ENCODE peak calls at places on chromosomes 16 and 17, in four cellular contexts. L is breast epithelium, C is upper lobe of left lung, M is spleen. T is an unnamed sample.
A peak's percentile ranks its signal among the peaks of the same experiment; 100 is the strongest.

GRCh38 chr17:19370493-19370960 is 7.8 kb upstream of the MAPK7 start:
- DNase-seq in L (peak; percentile 48), C (no peak), M (peak; percentile 86), T (peak; percentile 75)

GRCh38 chr17:4160294-4160859 is 17.4 kb downstream of the CYB5D2 start:
- DNase-seq in L (no peak), C (no peak), M (no peak), T (no peak)

GRCh38 chr17:56948491-56948890 is 12.4 kb downstream of the COIL start:
- DNase-seq in L (no peak), C (no peak), M (no peak), T (no peak)

GRCh38 chr16:85894266-85894665 is 4.7 kb upstream of the IRF8 start:
- DNase-seq in L (no peak), C (no peak), M (no peak), T (no peak)

GRCh38 chr17:81291662-81292061 is 3.4 kb downstream of the SLC38A10 start:
- DNase-seq in L (peak; percentile 75), C (peak; percentile 86), M (peak; percentile 91), T (peak; percentile 85)

GRCh38 chr17:2885751-2886150 is 89.5 kb downstream of the RAP1GAP2 start:
- DNase-seq in L (no peak), C (no peak), M (no peak), T (no peak)

GRCh38 chr17:40419559-40420331 is 2.0 kb upstream of the TOP2A start:
- DNase-seq in L (no peak), C (no peak), M (no peak), T (no peak)

GRCh38 chr17:80942360-80943345 is 49.0 kb upstream of the CHMP6 start:
- DNase-seq in L (peak; percentile 91), C (peak; percentile 98), M (peak; percentile 79), T (peak; percentile 99)

GRCh38 chr17:73657473-73658116 is 13.3 kb upstream of the SDK2 start:
- DNase-seq in L (no peak), C (no peak), M (no peak), T (no peak)

GRCh38 chr16:21172650-21173049 is 14.2 kb downstream of the LDAF1 start:
- DNase-seq in L (no peak), C (no peak), M (no peak), T (no peak)

GRCh38 chr17:74522381-74523090 is 8.7 kb downstream of the CD300LB start:
- DNase-seq in L (peak; percentile 44), C (peak; percentile 27), M (peak; percentile 75), T (no peak)

GRCh38 chr16:24568392-24568791 is 29.0 kb downstream of the RBBP6 start:
- DNase-seq in L (no peak), C (no peak), M (no peak), T (no peak)

GRCh38 chr17:34760931-34761500 is 181.6 kb downstream of the TMEM132E start:
- DNase-seq in L (no peak), C (no peak), M (no peak), T (peak; percentile 47)

GRCh38 chr16:50665128-50665878 is 15.8 kb downstream of the SNX20 start:
- DNase-seq in L (peak; percentile 79), C (peak; percentile 91), M (peak; percentile 93), T (peak; percentile 86)

GRCh38 chr17:45431531-45432404 is 902 bp downstream of the ARHGAP27 start:
- DNase-seq in L (peak; percentile 84), C (peak; percentile 96), M (peak; percentile 96), T (no peak)

GRCh38 chr17:81513669-81514484 is 1.3 kb upstream of the ACTG1 start:
- DNase-seq in L (peak; percentile 75), C (peak; percentile 92), M (peak; percentile 92), T (peak; percentile 83)

GRCh38 chr17:30827082-30827481 is 2.6 kb upstream of the CRLF3 start:
- DNase-seq in L (no peak), C (no peak), M (no peak), T (no peak)

GRCh38 chr17:74512624-74513084 is 18.6 kb downstream of the CD300LB start:
- DNase-seq in L (peak; percentile 37), C (no peak), M (no peak), T (no peak)

GRCh38 chr17:74807925-74808324 is 31.8 kb upstream of the NAT9 start:
- DNase-seq in L (no peak), C (no peak), M (no peak), T (no peak)

GRCh38 chr16:15493416-15494181 is 59.2 kb downstream of the BMERB1 start:
- DNase-seq in L (no peak), C (no peak), M (no peak), T (no peak)

GRCh38 chr17:68344701-68345136 is 53.4 kb downstream of the ARSG start:
- DNase-seq in L (no peak), C (no peak), M (peak; percentile 84), T (no peak)

GRCh38 chr16:65015577-65015976 is 106.3 kb downstream of the CDH11 start:
- DNase-seq in L (no peak), C (no peak), M (no peak), T (no peak)

GRCh38 chr17:81244358-81245023 is 5.4 kb downstream of the NDUFAF8 start:
- DNase-seq in L (no peak), C (peak; percentile 72), M (peak; percentile 73), T (no peak)

GRCh38 chr17:28871056-28871579 is 16.3 kb downstream of the ERAL1 start:
- DNase-seq in L (no peak), C (no peak), M (peak; percentile 84), T (no peak)

GRCh38 chr17:17999364-18000007 is 26.8 kb downstream of the DRC3 start:
- DNase-seq in L (no peak), C (no peak), M (no peak), T (no peak)

GRCh38 chr16:4330277-4330882 is 14.5 kb downstream of the GLIS2 start:
- DNase-seq in L (peak; percentile 84), C (peak; percentile 95), M (peak; percentile 96), T (peak; percentile 91)

GRCh38 chr17:81379523-81379942 is 15.7 kb upstream of the BAHCC1 start:
- DNase-seq in L (peak; percentile 82), C (peak; percentile 75), M (peak; percentile 72), T (no peak)

GRCh38 chr17:21301593-21302550 is 17.4 kb downstream of the MAP2K3 start:
- DNase-seq in L (no peak), C (peak; percentile 66), M (peak; percentile 76), T (no peak)

GRCh38 chr17:21298983-21299519 is 14.5 kb downstream of the MAP2K3 start:
- DNase-seq in L (no peak), C (peak; percentile 54), M (no peak), T (peak; percentile 56)

GRCh38 chr17:21299981-21300600 is 15.6 kb downstream of the MAP2K3 start:
- DNase-seq in L (no peak), C (no peak), M (no peak), T (no peak)

GRCh38 chr17:21302711-21303425 is 18.4 kb downstream of the MAP2K3 start:
- DNase-seq in L (no peak), C (peak; percentile 79), M (peak; percentile 81), T (peak; percentile 68)

DNA sequence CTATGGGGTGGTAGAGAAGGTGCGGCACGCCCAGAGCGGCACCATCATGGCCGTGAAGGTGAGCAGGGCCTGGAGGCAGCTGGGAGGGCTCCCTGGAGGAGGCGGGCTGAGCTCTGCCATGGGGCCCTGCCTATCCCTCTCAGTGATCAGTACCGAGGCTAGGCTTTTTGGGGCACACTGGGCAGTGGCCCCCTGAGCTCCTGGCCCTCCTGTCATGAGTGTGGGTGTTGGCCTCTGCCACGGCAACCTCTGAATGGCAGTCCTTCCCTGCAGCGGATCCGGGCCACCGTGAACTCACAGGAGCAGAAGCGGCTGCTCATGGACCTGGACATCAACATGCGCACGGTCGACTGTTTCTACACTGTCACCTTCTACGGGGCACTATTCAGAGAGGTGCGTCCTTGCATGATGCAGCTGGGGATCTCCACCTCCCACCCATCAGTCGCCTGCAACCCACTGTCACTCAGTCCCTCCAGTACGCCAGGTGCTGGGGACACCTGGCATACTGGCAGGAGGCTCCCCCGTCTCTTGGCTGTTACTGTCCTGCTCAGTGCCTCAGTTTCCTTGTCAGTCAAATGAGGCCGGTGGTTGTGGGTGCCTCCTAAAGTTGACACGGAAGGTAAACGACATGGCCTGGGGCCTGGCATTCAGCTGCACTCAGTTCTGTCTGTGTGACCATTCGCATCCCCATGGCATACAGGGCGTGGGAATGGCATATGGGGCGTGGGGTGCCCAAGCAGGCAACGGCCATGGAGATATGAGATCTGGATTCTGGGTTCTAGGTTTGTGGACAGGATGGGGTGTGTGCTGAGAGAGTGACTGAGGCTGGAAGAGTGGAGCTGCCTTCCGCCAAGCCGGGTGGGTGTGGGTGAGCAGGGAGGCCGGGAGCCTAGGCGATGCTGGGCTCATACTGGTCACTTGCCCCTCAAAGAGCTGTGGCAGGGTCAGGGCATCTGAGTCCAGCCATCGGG is 16.4 kb downstream of the MAP2K3 start:
- DNase-seq in L (no peak), C (peak; percentile 64), M (no peak), T (peak; percentile 63)
- TF ChIP-seq POLR2AphosphoS5 in L (peak; percentile 10), C (no peak), M (no peak), T (no peak)

DNA sequence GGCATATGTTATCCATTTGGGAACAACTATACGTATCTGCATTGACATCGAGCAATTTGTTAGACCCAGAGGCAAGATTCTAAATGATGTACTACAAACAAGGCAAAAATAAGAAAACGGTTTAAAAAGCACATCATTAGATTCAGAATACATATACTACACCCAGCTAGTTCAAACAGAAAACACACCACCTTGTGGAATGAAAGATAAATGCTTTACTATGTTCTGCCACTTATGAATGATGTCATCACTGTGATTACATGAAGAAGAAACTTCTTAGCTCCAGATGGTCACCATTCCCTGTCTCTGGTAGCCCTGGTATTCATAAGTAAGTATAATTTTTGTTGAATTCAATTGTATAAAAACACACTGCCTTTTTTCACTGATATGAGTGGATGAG is 7.8 kb downstream of the NACA2 start:
- DNase-seq in L (no peak), C (no peak), M (no peak), T (no peak)
- TF ChIP-seq CTCF in L (no peak), C (no peak), M (no peak), T (no peak)

GRCh38 chr17:9766970-9767369 is 24.4 kb downstream of the DHRS7C start:
- DNase-seq in L (no peak), C (no peak), M (no peak), T (no peak)
- TF ChIP-seq POLR2AphosphoS5 in L (no peak), C (no peak), M (no peak), T (no peak)

GRCh38 chr17:7551396-7551795 is 2.5 kb downstream of the TNFSF12 start:
- DNase-seq in L (no peak), C (no peak), M (no peak), T (no peak)

GRCh38 chr17:7550359-7550758 is 1.5 kb downstream of the TNFSF12 start:
- DNase-seq in L (no peak), C (no peak), M (no peak), T (no peak)

GRCh38 chr17:7552621-7553051 is 3.8 kb downstream of the TNFSF12 start:
- DNase-seq in L (no peak), C (no peak), M (peak; percentile 45), T (no peak)

GRCh38 chr17:7549401-7550055 is 670 bp downstream of the TNFSF12 start:
- DNase-seq in L (no peak), C (no peak), M (peak; percentile 88), T (peak; percentile 66)

DNA sequence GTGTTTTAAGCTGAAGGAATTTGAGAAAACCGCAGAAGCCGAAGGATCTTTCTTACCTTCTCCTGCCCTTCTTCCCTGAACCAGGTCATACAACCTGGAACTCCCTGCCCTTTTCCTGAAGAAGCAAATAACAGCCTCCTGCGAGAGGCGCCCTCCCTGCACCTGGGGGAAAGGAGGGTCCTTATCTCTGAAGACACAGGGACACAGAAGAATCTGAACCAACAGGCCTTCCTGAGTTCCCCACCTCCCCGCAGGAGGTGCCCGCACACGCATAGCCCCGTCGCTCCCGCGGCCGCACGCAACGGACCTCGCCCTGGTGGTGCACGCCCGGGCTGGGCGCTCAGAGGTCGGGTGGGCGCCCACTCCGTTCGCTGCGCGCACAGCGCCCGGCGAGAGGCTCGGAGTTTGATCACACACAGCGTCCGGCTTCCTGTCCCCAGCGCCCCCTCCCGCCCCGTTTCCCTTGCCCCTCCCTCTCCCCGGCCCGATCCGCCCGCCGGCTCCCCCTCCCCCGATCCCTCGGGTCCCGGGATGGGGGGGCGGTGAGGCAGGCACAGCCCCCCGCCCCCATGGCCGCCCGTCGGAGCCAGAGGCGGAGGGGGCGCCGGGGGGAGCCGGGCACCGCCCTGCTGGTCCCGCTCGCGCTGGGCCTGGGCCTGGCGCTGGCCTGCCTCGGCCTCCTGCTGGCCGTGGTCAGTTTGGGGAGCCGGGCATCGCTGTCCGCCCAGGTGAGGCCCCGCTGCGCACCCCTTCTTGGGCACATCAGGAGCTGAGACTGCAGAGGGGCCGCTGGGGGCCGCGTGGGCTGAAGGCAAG is at the start of gene TNFSF12:
- DNase-seq in L (peak; percentile 70), C (peak; percentile 92), M (peak; percentile 94), T (peak; percentile 85)
- TF ChIP-seq CTCF in L (peak; percentile 12), C (no peak), M (no peak), T (no peak)